ENCODE peak calls at places on chromosome 10, in five cellular contexts. N is H9, B is aorta, Y is NCI-H748 treated with DMSO at 0.1 percent for 48 hours, D is NCI-H1694 treated with DMSO at 0.1 percent for 48 hours. G is an unnamed sample.

GRCh38 chr10:76618171-76618570 is 1019.4 kb downstream of the KCNMA1 start:
- DNase-seq in D (no peak), Y (no peak), N (no peak), B (no peak), G (no peak)

GRCh38 chr10:990808-991207 is 2.6 kb downstream of the GTPBP4 start:
- DNase-seq in Y (no peak), N (no peak), D (no peak), B (no peak), G (no peak)

GRCh38 chr10:126508535-126509040 is 120.3 kb upstream of the ADAM12 start:
- DNase-seq in N (no peak), Y (no peak), D (no peak), B (no peak), G (no peak)

GRCh38 chr10:75646218-75646915 is 214.9 kb downstream of the LRMDA start:
- DNase-seq in N (no peak), B (no peak), Y (no peak), D (no peak), G (no peak)

GRCh38 chr10:50739618-50740350 is at the start of gene ASAH2B:
- DNase-seq in B (peak; percentile 94), D (peak; percentile 71), N (peak; percentile 84), Y (peak; percentile 31), G (peak; percentile 91)

GRCh38 chr10:77939561-77940001 is 13.0 kb upstream of the DLG5 start:
- DNase-seq in N (no peak), B (no peak), Y (no peak), D (no peak), G (no peak)

GRCh38 chr10:78194539-78195402 is 161.1 kb downstream of the RPS24 start:
- DNase-seq in D (no peak), Y (no peak), N (no peak), B (no peak), G (no peak)

GRCh38 chr10:23478570-23478969 is 39.7 kb downstream of the OTUD1 start:
- DNase-seq in Y (no peak), N (no peak), B (no peak), D (no peak), G (no peak)

GRCh38 chr10:48655426-48656240 is 29.0 kb upstream of the WDFY4 start:
- DNase-seq in N (no peak), B (peak; percentile 97), Y (no peak), D (no peak), G (peak; percentile 87)

GRCh38 chr10:77195101-77195500 is 442.5 kb downstream of the KCNMA1 start:
- DNase-seq in D (no peak), Y (no peak), N (no peak), B (no peak), G (no peak)

GRCh38 chr10:128070721-128071416 is 55.4 kb downstream of the MKI67 start:
- DNase-seq in Y (no peak), B (peak; percentile 68), N (no peak), D (no peak), G (no peak)

GRCh38 chr10:43759216-43759615 is 110.5 kb upstream of the ZNF32 start:
- DNase-seq in D (no peak), Y (no peak), N (no peak), B (no peak), G (no peak)

GRCh38 chr10:48587101-48587500 is 17.8 kb downstream of the ARHGAP22 start:
- DNase-seq in D (no peak), Y (no peak), B (no peak), N (no peak), G (no peak)

GRCh38 chr10:32955299-32955772 is 2.7 kb downstream of the ITGB1 start:
- DNase-seq in D (no peak), B (no peak), N (no peak), Y (no peak), G (no peak)

GRCh38 chr10:87850742-87851205 is 12.6 kb downstream of the KLLN start:
- DNase-seq in D (peak; percentile 56), N (peak; percentile 80), B (no peak), Y (peak; percentile 10), G (peak; percentile 85)

GRCh38 chr10:110793128-110793812 is 78.5 kb upstream of the PDCD4 start:
- DNase-seq in D (no peak), N (no peak), B (no peak), Y (no peak), G (no peak)

GRCh38 chr10:20897146-20897834 is at the start of gene NEBL:
- DNase-seq in D (no peak), B (no peak), N (no peak), Y (no peak), G (no peak)